ENCODE peak calls at places on chromosomes 1 and 21, in eight cellular contexts. N is stimulated activated CD4-positive, alpha-beta T cell treated with anti-CD3 and anti-CD28 coated beads, Interleukin-2, amount 100 ng/mL, for 48 hours; H is NCI-H2029; K is substantia nigra; I is progenitor cell of endocrine pancreas; Q is heart right ventricle; T is Daoy; P is glutamatergic neuron. W is an unnamed sample.

GRCh38 chr1:199264911-199265310 is 626.1 kb downstream of the PTPRC start:
- DNase-seq in N (no peak), P (no peak), K (no peak), H (no peak), T (no peak), I (no peak), Q (no peak), W (no peak)

GRCh38 chr21:45012661-45013270 is 61.6 kb upstream of the ADARB1 start:
- DNase-seq in H (no peak), N (no peak), Q (peak; percentile 9), P (no peak), T (no peak), K (no peak), I (no peak), W (no peak)

GRCh38 chr1:200342511-200343400 is 67.1 kb downstream of the ZNF281 start:
- DNase-seq in K (no peak), Q (no peak), N (no peak), H (no peak), T (peak; percentile 41), I (no peak), P (no peak), W (no peak)

GRCh38 chr1:201530741-201531521 is 8.0 kb upstream of the NAV1 start:
- DNase-seq in I (peak; percentile 58), T (peak; percentile 89), Q (peak; percentile 86), N (peak; percentile 53), P (peak; percentile 82), H (peak; percentile 60), K (peak; percentile 64), W (no peak)

GRCh38 chr21:39523398-39523797 is 71.6 kb downstream of the SH3BGR start:
- DNase-seq in N (no peak), T (no peak), K (peak; percentile 29), P (no peak), H (peak; percentile 79), Q (no peak), I (no peak), W (no peak)

GRCh38 chr1:23756676-23757075 is 13.4 kb downstream of the ELOA start:
- DNase-seq in N (no peak), T (peak; percentile 49), H (no peak), I (no peak), Q (no peak), P (no peak), K (no peak), W (no peak)

GRCh38 chr1:207393610-207394009 is 60.5 kb upstream of the CR2 start:
- DNase-seq in H (no peak), I (no peak), T (peak; percentile 83), N (no peak), P (no peak), K (no peak), Q (no peak), W (no peak)

GRCh38 chr1:154698320-154699096 is 90.5 kb upstream of the ADAR start:
- DNase-seq in H (no peak), Q (no peak), N (no peak), T (peak; percentile 18), K (no peak), I (no peak), P (no peak), W (no peak)

GRCh38 chr1:241499910-241500309 is 19.6 kb downstream of the FH start:
- DNase-seq in T (peak; percentile 11), Q (no peak), H (peak; percentile 18), P (no peak), N (no peak), I (no peak), K (peak; percentile 10), W (no peak)

GRCh38 chr1:15714438-15715136 is 21.5 kb upstream of the SLC25A34 start:
- DNase-seq in Q (no peak), I (no peak), P (no peak), T (no peak), K (peak; percentile 45), N (no peak), H (no peak), W (no peak)

GRCh38 chr1:115839706-115840095 is 1.2 kb downstream of the NHLH2 start:
- DNase-seq in Q (no peak), N (no peak), K (peak; percentile 41), T (no peak), I (no peak), H (no peak), P (no peak), W (no peak)

GRCh38 chr1:229432116-229432461 is 1.8 kb downstream of the ACTA1 start:
- DNase-seq in Q (no peak), T (no peak), H (no peak), I (no peak), N (no peak), P (peak; percentile 27), K (no peak), W (no peak)

GRCh38 chr1:34549199-34549598 is 205.6 kb upstream of the GJB5 start:
- DNase-seq in T (no peak), I (peak; percentile 27), N (peak; percentile 2), H (no peak), K (no peak), P (peak; percentile 45), Q (no peak), W (no peak)

GRCh38 chr1:45340816-45341215 is 576 bp upstream of the MUTYH start:
- DNase-seq in P (no peak), K (no peak), I (no peak), H (no peak), Q (no peak), N (no peak), T (peak; percentile 26), W (no peak)

GRCh38 chr1:202710070-202711025 is at the start of gene SYT2:
- DNase-seq in Q (no peak), H (no peak), P (peak; percentile 89), I (peak; percentile 79), N (no peak), T (peak; percentile 33), K (peak; percentile 85), W (peak; percentile 15)

GRCh38 chr1:39258925-39259244 is 54.4 kb downstream of the MACF1 start:
- DNase-seq in P (no peak), H (no peak), K (no peak), I (no peak), Q (no peak), T (no peak), N (no peak), W (no peak)

GRCh38 chr1:210260087-210260486 is 27.5 kb downstream of the SERTAD4 start:
- DNase-seq in I (no peak), H (no peak), N (no peak), T (no peak), P (no peak), K (no peak), Q (no peak), W (no peak)

GRCh38 chr21:41847066-41847804 is 31.9 kb downstream of the PRDM15 start:
- DNase-seq in T (peak; percentile 30), K (no peak), P (no peak), Q (no peak), N (no peak), I (no peak), H (no peak), W (no peak)

GRCh38 chr1:156228501-156228900 is 13.5 kb upstream of the BGLAP start:
- DNase-seq in H (no peak), Q (no peak), N (no peak), T (no peak), I (no peak), P (no peak), K (no peak), W (no peak)

GRCh38 chr1:117061986-117062415 is 1.9 kb downstream of the TTF2 start:
- DNase-seq in P (no peak), K (no peak), I (no peak), H (no peak), N (no peak), Q (no peak), T (peak; percentile 89), W (no peak)

GRCh38 chr21:45270306-45270821 is 17.3 kb downstream of the POFUT2 start:
- DNase-seq in P (no peak), N (no peak), H (no peak), Q (no peak), K (no peak), T (peak; percentile 11), I (no peak), W (no peak)

GRCh38 chr1:230696722-230697432 is 17.0 kb downstream of the AGT start:
- DNase-seq in I (no peak), T (no peak), H (no peak), N (no peak), Q (no peak), P (no peak), K (no peak), W (no peak)

GRCh38 chr1:184418955-184419733 is 32.3 kb downstream of the C1orf21 start:
- DNase-seq in H (no peak), I (no peak), K (no peak), P (no peak), Q (no peak), T (peak; percentile 11), N (no peak), W (no peak)

GRCh38 chr21:41243107-41243506 is 73.5 kb upstream of the FAM3B start:
- DNase-seq in Q (no peak), P (no peak), H (no peak), K (no peak), T (no peak), I (no peak), N (no peak), W (no peak)

GRCh38 chr1:163071381-163072255 is 2.5 kb downstream of the RGS4 start:
- DNase-seq in H (peak; percentile 23), I (peak; percentile 45), T (peak; percentile 89), Q (peak; percentile 33), N (peak; percentile 39), K (peak; percentile 1), P (peak; percentile 77), W (no peak)

GRCh38 chr1:20301463-20302092 is 10.9 kb downstream of the VWA5B1 start:
- DNase-seq in N (no peak), P (no peak), H (no peak), Q (no peak), I (no peak), K (no peak), T (peak; percentile 56), W (no peak)

GRCh38 chr1:41713141-41713540 is 205.6 kb downstream of the HIVEP3 start:
- DNase-seq in T (no peak), Q (no peak), I (no peak), H (no peak), P (no peak), K (no peak), N (no peak), W (no peak)

GRCh38 chr1:45507893-45508292 is 7.8 kb downstream of the MMACHC start:
- DNase-seq in N (no peak), I (no peak), T (no peak), H (no peak), P (no peak), Q (no peak), K (no peak), W (no peak)

GRCh38 chr1:9400425-9401079 is 107.9 kb downstream of the SPSB1 start:
- DNase-seq in H (no peak), I (no peak), P (no peak), Q (peak; percentile 40), N (no peak), T (peak; percentile 39), K (no peak), W (no peak)

GRCh38 chr1:184462170-184462569 is 75.3 kb downstream of the C1orf21 start:
- DNase-seq in T (no peak), K (no peak), P (no peak), H (no peak), N (no peak), I (no peak), Q (no peak), W (no peak)

GRCh38 chr1:227541129-227541528 is 22.2 kb upstream of the ZNF678 start:
- DNase-seq in I (no peak), N (no peak), P (no peak), Q (no peak), K (no peak), T (no peak), H (no peak), W (no peak)

GRCh38 chr1:23221107-23221506 is 3.8 kb upstream of the HTR1D start:
- DNase-seq in I (no peak), N (no peak), T (no peak), K (no peak), P (no peak), Q (no peak), H (no peak), W (no peak)

W was measured in cerebellar nuclear complex.